ENCODE peak calls at places on chromosomes 4 and X, in six cellular contexts. R is GM12878, V is HCT116, Q is K562, Y is HepG2, X is H1. P is an unnamed sample. For H3K4me1, the result is how much of the 10 kb centered on the place peaks cover.

GRCh38 chrX:119236599-119237525 is 777 bp downstream of the PGRMC1 start:
- DNase-seq in Y (no peak), X (peak), R (no peak), Q (peak), V (no peak), P (no peak)

GRCh38 chrX:46610070-46610658 is 36.6 kb downstream of the CHST7 start:
- DNase-seq in V (no peak), Y (no peak), Q (no peak), X (no peak), R (no peak), P (no peak)

GRCh38 chr4:179989975-179990374 is 2253.2 kb upstream of the TENM3 start:
- DNase-seq in X (no peak), R (peak), Y (no peak), V (no peak), Q (no peak), P (no peak)

GRCh38 chr4:180134116-180134866 is 2108.9 kb upstream of the TENM3 start:
- DNase-seq in R (no peak), X (no peak), Q (no peak), Y (no peak), V (no peak), P (no peak)

GRCh38 chrX:129833153-129834004 is 10.3 kb downstream of the ZDHHC9 start:
- DNase-seq in Q (no peak), X (no peak), R (no peak), V (no peak), Y (no peak), P (no peak)

GRCh38 chr4:9989918-9990635 is 31.2 kb downstream of the SLC2A9 start:
- DNase-seq in R (no peak), V (no peak), Y (no peak), Q (no peak), X (no peak), P (no peak)

GRCh38 chr4:155271557-155271956 is 63.1 kb downstream of the NPY2R start:
- DNase-seq in Q (no peak), V (peak), X (no peak), R (no peak), Y (no peak), P (no peak)

GRCh38 chr4:107520368-107520767 is 199.7 kb downstream of the PAPSS1 start:
- DNase-seq in V (no peak), Y (peak), Q (no peak), R (no peak), X (no peak), P (no peak)

GRCh38 chr4:5798447-5798846 is 87.4 kb downstream of the EVC start:
- DNase-seq in Q (no peak), R (no peak), X (no peak), Y (no peak), V (no peak), P (no peak)

GRCh38 chr4:187485676-187486075 is 509.9 kb upstream of the ZFP42 start:
- DNase-seq in Y (no peak), V (no peak), X (no peak), Q (no peak), R (no peak), P (no peak)

GRCh38 chr4:109334129-109334528 is 31.7 kb upstream of the COL25A1 start:
- DNase-seq in Y (no peak), R (no peak), X (no peak), V (no peak), Q (no peak), P (no peak)

GRCh38 chr4:38904090-38904666 is 36.6 kb downstream of the FAM114A1 start:
- DNase-seq in Y (peak), V (no peak), R (no peak), Q (no peak), X (no peak), P (no peak)

GRCh38 chr4:74624351-74625151 is 169.8 kb downstream of the BTC start:
- DNase-seq in Y (peak), Q (no peak), V (peak), R (no peak), X (no peak), P (no peak)

GRCh38 chr4:30837131-30837539 is 117.0 kb downstream of the PCDH7 start:
- DNase-seq in Y (no peak), R (no peak), V (peak), Q (no peak), X (no peak), P (peak)

GRCh38 chr4:174629265-174629664 is 107.0 kb upstream of the HPGD start:
- DNase-seq in Q (no peak), X (no peak), R (no peak), V (no peak), Y (no peak), P (no peak)

GRCh38 chr4:112182604-112183003 is 37.4 kb downstream of the FAM241A start:
- DNase-seq in Q (no peak), Y (peak), X (no peak), V (no peak), R (no peak), P (no peak)

GRCh38 chr4:116531870-116532269 is 553.5 kb downstream of the TRAM1L1 start:
- DNase-seq in R (no peak), Q (no peak), V (no peak), X (no peak), Y (no peak), P (no peak)

GRCh38 chr4:56782019-56782418 is 39.5 kb downstream of the SPINK2 start:
- DNase-seq in R (no peak), X (no peak), Y (peak), V (no peak), Q (no peak), P (no peak)

GRCh38 chr4:121686265-121686664 is 10.5 kb downstream of the ANXA5 start:
- DNase-seq in Q (no peak), V (no peak), R (no peak), X (no peak), Y (no peak), P (no peak)

GRCh38 chr4:125432078-125432477 is 117.3 kb downstream of the FAT4 start:
- DNase-seq in X (no peak), R (no peak), Y (peak), V (peak), Q (no peak), P (peak)

GRCh38 chr4:185936650-185937376 is 124.8 kb upstream of the SORBS2 start:
- DNase-seq in Y (no peak), Q (no peak), R (no peak), X (no peak), V (no peak), P (no peak)

GRCh38 chr4:38491854-38492478 is 172.0 kb upstream of the KLF3 start:
- DNase-seq in V (no peak), X (no peak), Q (no peak), R (no peak), Y (no peak), P (no peak)

GRCh38 chr4:141912831-141913230 is 276.4 kb downstream of the IL15 start:
- DNase-seq in Y (no peak), R (no peak), V (no peak), Q (peak), X (no peak), P (no peak)

DNA sequence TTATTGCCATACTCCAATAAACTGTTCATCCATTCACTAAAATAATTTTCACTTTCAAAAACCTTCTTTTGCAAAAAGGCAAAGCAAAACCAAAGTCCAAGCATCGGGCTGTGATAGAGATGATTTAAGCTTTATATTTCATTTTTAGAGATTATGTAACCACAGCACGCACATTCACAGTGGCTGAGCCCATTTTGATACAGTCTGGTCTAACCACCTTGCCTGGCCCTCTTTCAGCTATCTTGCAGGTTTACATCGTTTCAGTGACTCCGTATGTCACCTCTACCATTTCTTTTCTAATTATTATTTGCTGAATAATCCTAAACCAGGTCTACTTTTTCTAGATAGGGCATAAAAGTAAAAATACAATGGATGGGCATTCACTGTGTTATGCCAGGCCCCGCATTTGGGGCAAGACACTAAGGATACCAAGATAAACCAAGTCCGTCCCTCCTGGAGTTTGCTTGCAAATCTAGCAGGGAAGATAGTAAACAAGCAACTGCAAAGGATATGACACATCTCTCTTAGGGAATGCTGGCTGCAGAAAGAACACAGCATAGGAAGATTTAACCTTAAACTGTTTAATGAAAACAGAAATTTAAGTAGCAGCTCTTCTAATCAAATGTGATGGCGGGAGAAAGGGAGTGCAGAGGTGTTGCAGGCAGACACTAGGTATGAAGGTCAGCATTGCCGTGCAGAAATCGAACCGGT is 1.7 kb downstream of the CASP3 start:
- DNase-seq in Q (no peak), V (no peak), Y (no peak), X (no peak), R (no peak), P (no peak)
- H3K4me1 ChIP-seq in Q (under half), V (under half), Y (half or more), X (under half), R (under half), P (under half)

GRCh38 chr4:113979157-113979972 is at the start of gene ARSJ:
- DNase-seq in Q (no peak), X (peak), V (peak), R (no peak), Y (no peak), P (no peak)

GRCh38 chr4:113978561-113979156 is 788 bp downstream of the ARSJ start:
- DNase-seq in X (peak), Q (no peak), R (no peak), Y (no peak), V (no peak), P (no peak)

GRCh38 chr4:113981591-113981990 is 2.1 kb upstream of the ARSJ start:
- DNase-seq in R (no peak), X (no peak), Y (no peak), V (no peak), Q (no peak), P (no peak)

GRCh38 chr4:113978105-113978504 is 1.3 kb downstream of the ARSJ start:
- DNase-seq in V (no peak), Q (no peak), Y (no peak), R (no peak), X (no peak), P (no peak)

GRCh38 chr4:113979973-113980615 is 647 bp upstream of the ARSJ start:
- DNase-seq in X (no peak), Y (no peak), V (no peak), R (no peak), Q (no peak), P (no peak)
- TF ChIP-seq ZNF274 in X (no peak), Y (no peak), V (no peak), R (no peak), Q (no peak), P (no peak)

GRCh38 chr4:139557506-139558110 is 1.6 kb upstream of the SETD7 start:
- DNase-seq in X (no peak), Q (no peak), R (no peak), Y (no peak), V (no peak), P (no peak)
- H3K4me1 ChIP-seq in X (under half), Q (under half), R (under half), Y (under half), V (under half), P (under half)

GRCh38 chrX:154516655-154517100 is 646 bp upstream of the FAM3A start:
- DNase-seq in R (no peak), V (no peak), Q (no peak), Y (no peak), X (no peak), P (no peak)

GRCh38 chrX:154515803-154516654 is at the start of gene FAM3A:
- DNase-seq in X (peak), R (peak), Q (peak), Y (peak), V (peak), P (peak)

GRCh38 chrX:154513662-154514204 is 2.3 kb downstream of the FAM3A start:
- DNase-seq in V (no peak), X (no peak), R (no peak), Y (no peak), Q (no peak), P (no peak)

GRCh38 chrX:154519389-154519788 is 3.4 kb upstream of the FAM3A start:
- DNase-seq in V (no peak), Y (no peak), X (no peak), R (no peak), Q (no peak), P (no peak)

GRCh38 chrX:154517101-154517781 is 1.2 kb upstream of the FAM3A start:
- DNase-seq in R (no peak), V (no peak), Q (no peak), X (peak), Y (peak), P (no peak)
- TF ChIP-seq ZNF274 in R (no peak), V (no peak), Q (no peak), X (no peak), Y (no peak), P (no peak)

GRCh38 chr4:40986375-40986774 is 228.0 kb downstream of the APBB2 start:
- DNase-seq in Q (no peak), V (no peak), R (no peak), Y (no peak), X (no peak), P (no peak)

GRCh38 chr4:40990202-40990898 is 224.0 kb downstream of the APBB2 start:
- DNase-seq in X (no peak), R (peak), V (peak), Y (peak), Q (no peak), P (no peak)

GRCh38 chr4:40990899-40991265 is 223.5 kb downstream of the APBB2 start:
- DNase-seq in Q (no peak), X (no peak), Y (no peak), R (peak), V (no peak), P (no peak)

GRCh38 chr4:40984051-40984450 is 230.3 kb downstream of the APBB2 start:
- DNase-seq in Y (no peak), R (no peak), Q (no peak), X (no peak), V (no peak), P (no peak)

DNA sequence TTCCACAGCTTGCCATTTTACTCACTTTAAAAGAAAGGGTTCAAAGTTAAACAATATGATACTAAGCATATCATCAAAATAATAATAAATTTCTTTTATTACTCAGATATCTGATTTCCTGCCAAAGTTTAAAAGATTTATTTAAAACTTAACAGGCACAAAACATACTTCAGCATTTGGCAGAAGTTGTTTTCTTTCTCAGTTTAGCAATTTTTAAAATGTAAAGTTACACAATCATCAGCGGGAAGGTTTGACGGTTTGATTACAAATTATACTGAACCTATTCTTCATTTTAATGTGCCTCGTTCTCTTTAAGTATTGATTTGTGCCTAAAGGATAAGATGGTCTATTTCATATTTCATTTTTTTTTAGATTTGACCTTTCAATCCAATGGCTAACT is 227.2 kb downstream of the APBB2 start:
- DNase-seq in R (no peak), V (no peak), Y (no peak), Q (no peak), X (no peak), P (no peak)
- H3K4me1 ChIP-seq in R (under half), V (under half), Y (under half), Q (under half), X (under half), P (under half)

P was measured in NT2/D1.